ENCODE peak calls at places on chromosomes 6 and 20, in four cellular contexts. G is heart right ventricle, T is GM13977, S is transverse colon. Q is an unnamed sample.

GRCh38 chr6:75266716-75267291 is 17.8 kb downstream of the TMEM30A start:
- DNase-seq in G (no peak), T (peak), S (no peak), Q (peak)

GRCh38 chr6:35415065-35415880 is 36.9 kb upstream of the FANCE start:
- DNase-seq in G (peak), T (peak), S (peak), Q (no peak)

GRCh38 chr6:71908162-71908765 is 21.9 kb downstream of the RIMS1 start:
- DNase-seq in G (no peak), T (no peak), S (no peak), Q (no peak)

GRCh38 chr6:68139130-68139529 is 496.0 kb upstream of the ADGRB3 start:
- DNase-seq in G (no peak), T (no peak), S (no peak), Q (no peak)

GRCh38 chr6:28353981-28354676 is 4.4 kb downstream of the ZKSCAN3 start:
- DNase-seq in G (peak), T (no peak), S (peak), Q (no peak)

GRCh38 chr6:130946076-130946475 is 117.0 kb downstream of the EPB41L2 start:
- DNase-seq in G (no peak), T (no peak), S (no peak), Q (no peak)

GRCh38 chr20:57037689-57038088 is 228.8 kb downstream of the BMP7 start:
- DNase-seq in G (no peak), T (no peak), S (no peak), Q (no peak)

GRCh38 chr20:51542033-51542893 is at the start of gene NFATC2:
- DNase-seq in G (peak), T (peak), S (peak), Q (peak)

GRCh38 chr6:34147906-34148701 is 2.2 kb upstream of the GRM4 start:
- DNase-seq in G (no peak), T (no peak), S (no peak), Q (no peak)

GRCh38 chr20:58069207-58069606 is 159.2 kb downstream of the ANKRD60 start:
- DNase-seq in G (no peak), T (no peak), S (no peak), Q (no peak)

GRCh38 chr6:131400054-131400781 is 172.8 kb upstream of the ARG1 start:
- DNase-seq in G (no peak), T (no peak), S (no peak), Q (no peak)

GRCh38 chr20:53390780-53391179 is 202.9 kb downstream of the ZNF217 start:
- DNase-seq in G (no peak), T (no peak), S (no peak), Q (no peak)

GRCh38 chr6:35725081-35725708 is 11.6 kb upstream of the ARMC12 start:
- DNase-seq in G (no peak), T (no peak), S (no peak), Q (no peak)

GRCh38 chr6:9834233-9834632 is 580.6 kb downstream of the TFAP2A start:
- DNase-seq in G (no peak), T (no peak), S (no peak), Q (no peak)

GRCh38 chr6:66851930-66852329 is 1144.9 kb upstream of the EYS start:
- DNase-seq in G (no peak), T (no peak), S (no peak), Q (no peak)

GRCh38 chr20:39429716-39430115 is 467.6 kb downstream of the DHX35 start:
- DNase-seq in G (no peak), T (no peak), S (no peak), Q (no peak)

GRCh38 chr6:1337791-1338190 is 25.9 kb downstream of the FOXQ1 start:
- DNase-seq in G (no peak), T (no peak), S (no peak), Q (no peak)

GRCh38 chr6:1334725-1335124 is 22.8 kb downstream of the FOXQ1 start:
- DNase-seq in G (no peak), T (no peak), S (no peak), Q (no peak)

GRCh38 chr6:1335367-1336037 is 23.6 kb downstream of the FOXQ1 start:
- DNase-seq in G (peak), T (no peak), S (peak), Q (no peak)

DNA sequence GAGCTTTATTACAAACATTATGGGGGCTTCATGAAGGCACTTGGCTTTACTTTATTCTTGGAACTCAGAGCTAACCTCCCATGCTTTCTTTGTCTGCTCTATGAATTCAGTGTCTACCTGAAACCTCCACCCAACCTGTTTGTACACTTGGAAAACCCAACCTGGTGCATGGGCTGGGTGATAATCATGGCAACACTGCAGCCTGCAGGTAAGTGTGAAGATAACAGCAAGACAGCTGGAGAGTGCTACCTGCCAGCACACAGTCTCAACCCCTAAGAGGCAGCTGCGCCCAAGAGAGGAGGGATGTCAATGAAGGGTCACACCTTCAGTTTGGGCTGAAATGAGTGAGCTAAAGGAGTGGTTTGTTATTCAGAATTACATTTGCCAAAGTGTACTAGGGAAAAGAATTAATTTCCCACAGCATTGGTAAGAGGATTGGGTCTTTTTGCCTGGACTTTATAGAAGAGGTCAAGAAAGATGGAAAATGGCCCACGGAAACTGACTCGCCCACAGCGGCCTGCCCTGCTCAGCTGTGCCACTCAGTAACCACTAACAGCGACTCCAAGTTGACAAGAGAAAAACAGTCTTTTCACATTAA is 24.4 kb downstream of the FOXQ1 start:
- DNase-seq in G (no peak), T (no peak), S (peak), Q (no peak)
- TF ChIP-seq CTCF in G (no peak), T (peak), S (peak), Q (no peak)

DNA sequence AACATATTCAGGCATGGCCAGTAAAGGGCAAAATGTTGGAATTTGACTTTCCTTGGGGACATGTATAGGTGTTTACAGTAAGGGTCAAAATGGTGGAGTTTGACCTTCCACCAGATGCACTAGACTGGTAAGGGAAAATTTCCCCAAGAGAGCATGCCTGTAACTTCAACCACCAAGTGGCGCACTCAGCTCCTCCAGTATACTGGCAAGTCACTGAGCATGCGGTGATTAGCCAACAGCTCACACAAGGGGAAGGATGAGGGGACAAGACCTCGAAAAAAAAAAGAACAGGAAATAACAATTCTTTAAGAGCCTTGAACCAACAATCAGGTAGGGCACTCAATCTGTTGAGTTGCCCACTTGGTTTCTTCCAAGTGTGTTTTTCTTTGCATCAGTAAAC is 140.9 kb downstream of the EYS start:
- DNase-seq in G (no peak), T (no peak), S (no peak), Q (no peak)
- TF ChIP-seq CTCF in G (no peak), T (peak), S (no peak), Q (no peak)

GRCh38 chr20:22962567-22963439 is 72.3 kb upstream of the SSTR4 start:
- DNase-seq in G (no peak), T (no peak), S (no peak), Q (no peak)

GRCh38 chr20:22958390-22958789 is 76.7 kb upstream of the SSTR4 start:
- DNase-seq in G (no peak), T (no peak), S (no peak), Q (no peak)

GRCh38 chr20:22966787-22967464 is 68.2 kb upstream of the SSTR4 start:
- DNase-seq in G (no peak), T (no peak), S (no peak), Q (no peak)

GRCh38 chr20:22963581-22963980 is 71.5 kb upstream of the SSTR4 start:
- DNase-seq in G (no peak), T (no peak), S (no peak), Q (no peak)
- TF ChIP-seq CTCF in G (no peak), T (no peak), S (no peak), Q (no peak)

GRCh38 chr6:111717621-111718020 is 111.9 kb upstream of the TRAF3IP2 start:
- DNase-seq in G (no peak), T (no peak), S (no peak), Q (no peak)

GRCh38 chr6:111715321-111715720 is 109.6 kb upstream of the TRAF3IP2 start:
- DNase-seq in G (no peak), T (no peak), S (no peak), Q (no peak)

GRCh38 chr6:111718326-111718725 is 112.6 kb upstream of the TRAF3IP2 start:
- DNase-seq in G (no peak), T (no peak), S (no peak), Q (no peak)

GRCh38 chr6:111714403-111715270 is 109.0 kb upstream of the TRAF3IP2 start:
- DNase-seq in G (no peak), T (no peak), S (no peak), Q (no peak)

DNA sequence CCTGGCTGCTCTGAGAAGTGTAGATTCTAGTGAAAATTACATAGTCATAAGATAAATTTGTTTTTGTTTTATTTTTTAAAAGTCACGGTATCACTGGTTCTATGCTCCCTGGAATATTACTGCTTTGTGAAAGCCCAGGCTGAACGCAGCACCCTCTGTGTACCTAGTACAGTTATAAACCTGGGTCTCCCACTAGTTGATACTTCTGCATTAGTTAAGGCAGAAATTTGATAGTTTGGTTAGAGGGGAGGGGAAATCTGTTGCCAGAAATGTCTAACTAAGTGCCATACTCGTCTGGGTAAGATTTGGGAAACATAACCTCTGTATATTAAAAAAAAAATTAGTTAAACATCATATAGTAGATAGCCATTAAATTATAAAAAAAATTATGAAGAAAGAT is 110.6 kb upstream of the TRAF3IP2 start:
- DNase-seq in G (no peak), T (no peak), S (no peak), Q (no peak)
- TF ChIP-seq CTCF in G (no peak), T (no peak), S (no peak), Q (no peak)

GRCh38 chr6:29414588-29414987 is at the start of gene OR12D1:
- DNase-seq in G (no peak), T (no peak), S (no peak), Q (no peak)
- TF ChIP-seq CTCF in G (no peak), T (no peak), S (no peak), Q (no peak)

DNA sequence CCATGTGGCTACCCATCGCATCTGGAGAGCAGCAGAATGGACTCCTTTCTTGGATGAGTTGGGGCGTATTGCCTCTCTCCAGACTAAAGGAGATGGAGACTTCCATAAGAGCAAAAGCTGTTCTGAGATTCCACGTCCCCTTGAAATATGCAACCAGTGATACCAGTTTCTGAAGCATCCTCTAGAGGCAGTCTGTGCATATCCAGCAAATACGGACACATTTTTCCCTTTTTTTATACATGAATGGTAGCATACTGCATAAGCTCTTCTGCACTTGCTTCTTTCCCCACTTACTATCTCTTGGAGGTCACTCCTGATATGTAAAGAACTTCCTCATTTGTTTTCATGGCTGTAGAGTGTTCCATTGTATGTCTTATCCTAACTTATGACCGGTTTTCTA is 34.6 kb downstream of the TAF8 start:
- DNase-seq in G (no peak), T (no peak), S (no peak), Q (no peak)
- TF ChIP-seq CTCF in G (no peak), T (no peak), S (no peak), Q (no peak)

DNA sequence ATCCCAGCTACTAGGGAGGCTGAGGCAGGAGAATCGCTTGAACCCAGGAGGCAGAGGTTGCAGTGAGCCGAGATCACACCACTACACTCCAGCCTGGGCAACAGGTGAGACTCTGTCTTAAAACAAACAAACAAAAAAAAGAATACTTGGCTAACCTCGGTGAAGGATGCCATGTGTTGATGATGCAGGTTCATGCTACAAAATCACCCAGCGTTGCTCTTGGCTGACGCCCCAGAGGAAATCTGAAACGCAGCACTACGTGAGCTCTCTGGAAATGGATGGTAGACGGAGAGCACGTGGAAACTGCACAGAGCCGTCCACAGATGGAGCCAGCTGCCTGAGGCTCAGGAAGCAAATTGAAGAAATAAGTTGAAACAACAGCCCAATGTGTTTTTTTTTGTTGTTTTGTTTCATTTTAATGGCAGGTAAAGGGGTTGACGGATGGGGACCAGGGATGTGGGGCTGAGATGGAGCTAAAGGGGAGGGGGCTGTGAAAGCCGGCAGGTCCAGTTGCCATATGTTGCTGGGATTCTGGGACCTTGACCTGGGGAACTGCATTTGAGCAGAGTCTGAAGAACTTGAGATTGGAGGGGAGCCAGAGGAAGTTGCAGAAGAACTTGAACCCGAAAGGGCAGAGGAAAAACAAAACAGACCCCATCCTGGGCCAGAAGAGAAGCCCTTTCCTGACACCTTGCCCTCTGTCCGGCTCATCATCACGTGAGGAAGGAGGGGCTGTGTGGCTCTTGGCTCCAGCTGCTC is 12.8 kb upstream of the MANBAL start:
- DNase-seq in G (peak), T (peak), S (peak), Q (peak)
- TF ChIP-seq CTCF in G (peak), T (peak), S (no peak), Q (peak)

GRCh38 chr6:13709698-13710551 is 1.7 kb downstream of the RANBP9 start:
- DNase-seq in G (no peak), T (peak), S (no peak), Q (peak)

GRCh38 chr6:13710552-13711383 is 867 bp downstream of the RANBP9 start:
- DNase-seq in G (peak), T (peak), S (peak), Q (peak)

GRCh38 chr6:13711384-13711725 is 280 bp downstream of the RANBP9 start:
- DNase-seq in G (no peak), T (no peak), S (no peak), Q (no peak)

GRCh38 chr6:13712485-13712990 is 903 bp upstream of the RANBP9 start:
- DNase-seq in G (no peak), T (peak), S (no peak), Q (peak)

DNA sequence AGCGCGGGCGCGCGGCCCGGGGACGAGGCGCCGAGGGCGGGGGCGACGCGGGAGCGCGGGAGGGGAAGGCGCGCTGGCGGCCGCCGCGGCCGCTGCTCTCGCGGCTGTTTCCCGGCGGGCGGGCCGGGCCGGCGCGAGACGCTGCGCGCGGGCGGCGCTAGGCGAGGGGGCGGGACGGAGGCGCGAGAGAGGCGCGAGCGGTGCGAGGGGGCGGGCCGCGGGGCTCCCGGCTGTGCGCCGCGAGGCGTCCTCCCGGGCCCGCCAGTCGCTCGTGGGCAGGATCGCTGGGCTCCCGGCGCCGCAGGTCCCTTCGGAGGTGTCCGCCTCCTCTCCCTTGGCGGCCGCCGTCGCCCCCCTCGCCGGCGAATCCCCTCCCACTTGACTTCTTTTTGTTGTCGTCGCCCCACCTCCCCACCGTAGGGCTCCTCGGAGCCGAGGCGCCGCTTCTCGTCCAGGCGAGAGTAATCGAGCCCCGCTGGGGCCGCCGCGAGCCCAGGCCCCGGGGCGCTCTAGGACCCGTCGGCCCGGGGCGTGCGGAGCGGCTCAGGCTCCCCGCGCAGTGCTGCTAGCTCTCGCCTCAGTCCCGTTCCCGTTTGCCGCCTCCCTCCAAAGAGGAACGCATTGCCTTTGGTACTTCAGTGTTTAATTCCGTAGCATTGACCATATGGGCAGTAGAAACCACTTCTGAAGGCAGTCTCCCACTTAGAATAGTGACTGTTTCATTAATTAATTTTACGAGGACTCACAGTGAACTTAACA is at the start of gene RANBP9:
- DNase-seq in G (peak), T (peak), S (peak), Q (peak)
- TF ChIP-seq CTCF in G (no peak), T (no peak), S (no peak), Q (no peak)

Q was measured in GM20000.